ENCODE peak calls at places on chromosomes 5 and 9, in eight cellular contexts. P, V, J, Y, K, C, U and F are unnamed samples.

GRCh38 chr5:133041157-133041784 is 10.5 kb upstream of the HSPA4 start:
- DNase-seq in C (no peak), J (no peak), Y (no peak), V (no peak), K (no peak), P (no peak), U (no peak), F (no peak)

GRCh38 chr9:89481161-89481915 is 16.6 kb downstream of the SEMA4D start:
- DNase-seq in U (no peak), J (no peak), K (no peak), V (no peak), C (no peak), P (no peak), Y (no peak), F (no peak)

GRCh38 chr5:141186897-141187512 is at the start of gene PCDHB9:
- DNase-seq in K (peak; percentile 47), P (peak; percentile 67), U (no peak), J (no peak), V (peak; percentile 58), Y (peak; percentile 9), C (no peak), F (peak; percentile 68)

GRCh38 chr5:158648631-158649030 is 451.1 kb downstream of the EBF1 start:
- DNase-seq in C (no peak), K (no peak), Y (no peak), P (no peak), V (no peak), J (no peak), U (peak; percentile 7), F (no peak)

GRCh38 chr9:127873223-127873691 is 4.2 kb downstream of the AK1 start:
- DNase-seq in P (no peak), U (no peak), K (no peak), Y (peak; percentile 66), C (no peak), J (no peak), V (no peak), F (no peak)

GRCh38 chr9:124011460-124012301 is at the start of gene LHX2:
- DNase-seq in J (peak; percentile 71), P (no peak), Y (peak; percentile 69), C (peak; percentile 88), K (peak; percentile 65), V (peak; percentile 49), U (no peak), F (peak; percentile 82)

GRCh38 chr5:66757219-66757833 is 161.1 kb downstream of the MAST4 start:
- DNase-seq in P (peak; percentile 86), V (peak; percentile 37), J (no peak), C (no peak), U (no peak), K (peak; percentile 42), Y (peak; percentile 41), F (peak; percentile 33)

GRCh38 chr9:89854715-89855475 is 250.1 kb downstream of the GADD45G start:
- DNase-seq in C (no peak), J (no peak), P (no peak), Y (no peak), V (no peak), K (no peak), U (no peak), F (no peak)

GRCh38 chr5:72134226-72134625 is 27.0 kb downstream of the MAP1B start:
- DNase-seq in Y (no peak), C (no peak), P (peak; percentile 14), K (peak; percentile 15), U (no peak), V (no peak), J (no peak), F (no peak)

GRCh38 chr9:86122309-86122708 is 23.0 kb upstream of the GOLM1 start:
- DNase-seq in V (no peak), C (no peak), P (no peak), J (no peak), Y (no peak), K (no peak), U (no peak), F (no peak)

GRCh38 chr9:27614551-27614950 is 41.3 kb upstream of the C9orf72 start:
- DNase-seq in C (no peak), U (no peak), P (no peak), V (no peak), K (no peak), Y (no peak), J (no peak), F (no peak)

GRCh38 chr9:38708759-38709158 is 11.2 kb downstream of the FAM240B start:
- DNase-seq in U (no peak), K (peak; percentile 64), P (no peak), Y (no peak), C (no peak), V (no peak), J (no peak), F (no peak)

GRCh38 chr5:423626-424258 is 19.2 kb upstream of the EXOC3 start:
- DNase-seq in K (no peak), C (no peak), U (no peak), V (no peak), J (no peak), Y (no peak), P (no peak), F (no peak)

GRCh38 chr5:111950660-111951059 is 193.7 kb upstream of the NREP start:
- DNase-seq in K (peak; percentile 44), J (no peak), Y (no peak), V (peak; percentile 52), P (no peak), C (no peak), U (no peak), F (no peak)

GRCh38 chr9:84322830-84323229 is 17.7 kb downstream of the SLC28A3 start:
- DNase-seq in Y (no peak), K (peak; percentile 77), J (no peak), P (no peak), C (no peak), V (peak; percentile 11), U (peak; percentile 59), F (peak; percentile 26)

GRCh38 chr9:72734631-72735030 is 213.2 kb downstream of the TMC1 start:
- DNase-seq in K (no peak), C (no peak), V (no peak), U (no peak), J (no peak), Y (no peak), P (peak; percentile 63), F (no peak)

GRCh38 chr5:144237851-144238250 is 67.2 kb downstream of the KCTD16 start:
- DNase-seq in V (peak; percentile 22), U (peak; percentile 3), P (peak; percentile 1), Y (peak; percentile 4), J (no peak), C (no peak), K (no peak), F (no peak)